ENCODE peak calls at places on chromosome 22, in seven cellular contexts. M is SHP77, H is GM04504, D is A549, O is GM13977, P is naive B cell, T is HEK293T. Y is an unnamed sample.
A peak's percentile ranks its signal among the peaks of the same experiment; 100 is the strongest.

GRCh38 chr22:44543362-44543761 is 45.3 kb upstream of the RTL6 start:
- DNase-seq in M (no peak), H (no peak), D (no peak), O (peak; percentile 53), P (no peak), T (no peak), Y (no peak)

GRCh38 chr22:39482768-39483167 is 19.3 kb upstream of the MIEF1 start:
- DNase-seq in M (no peak), H (no peak), D (no peak), O (no peak), P (no peak), T (no peak), Y (no peak)

GRCh38 chr22:46823248-46823647 is 60.8 kb downstream of the TBC1D22A start:
- DNase-seq in M (no peak), H (no peak), D (no peak), O (no peak), P (no peak), T (no peak), Y (no peak)

GRCh38 chr22:21832291-21833290 is 34.9 kb downstream of the MAPK1 start:
- DNase-seq in M (no peak), H (no peak), D (no peak), O (no peak), P (no peak), T (no peak), Y (no peak)

GRCh38 chr22:28345304-28345703 is 334.3 kb downstream of the TTC28 start:
- DNase-seq in M (no peak), H (peak; percentile 40), D (no peak), O (no peak), P (no peak), T (no peak), Y (no peak)

GRCh38 chr22:47015589-47016178 is 253.2 kb downstream of the TBC1D22A start:
- DNase-seq in M (no peak), H (no peak), D (no peak), O (no peak), P (no peak), T (no peak), Y (no peak)

GRCh38 chr22:46572911-46573780 is 35.7 kb upstream of the CELSR1 start:
- DNase-seq in M (no peak), H (no peak), D (no peak), O (no peak), P (no peak), T (no peak), Y (no peak)

GRCh38 chr22:32672542-32672941 is 129.0 kb upstream of the TIMP3 start:
- DNase-seq in M (no peak), H (no peak), D (no peak), O (no peak), P (no peak), T (no peak), Y (no peak)

GRCh38 chr22:48357196-48357595 is 1470.5 kb downstream of the BRD1 start:
- DNase-seq in M (no peak), H (no peak), D (no peak), O (no peak), P (no peak), T (no peak), Y (no peak)

GRCh38 chr22:17774928-17775675 is 833 bp upstream of the BID start:
- DNase-seq in M (no peak), H (no peak), D (no peak), O (no peak), P (no peak), T (no peak), Y (no peak)

GRCh38 chr22:27952091-27952490 is 33.0 kb upstream of the PITPNB start:
- DNase-seq in M (no peak), H (no peak), D (no peak), O (no peak), P (no peak), T (no peak), Y (no peak)

GRCh38 chr22:30872282-30873041 is 96.1 kb downstream of the MORC2 start:
- DNase-seq in M (no peak), H (no peak), D (no peak), O (no peak), P (no peak), T (no peak), Y (no peak)

GRCh38 chr22:29083576-29084566 is 11.0 kb downstream of the KREMEN1 start:
- DNase-seq in M (no peak), H (no peak), D (no peak), O (no peak), P (no peak), T (no peak), Y (no peak)

GRCh38 chr22:46070722-46071450 is 79.4 kb upstream of the PPARA start:
- DNase-seq in M (peak; percentile 84), H (peak; percentile 46), D (no peak), O (peak; percentile 81), P (peak; percentile 49), T (peak; percentile 65), Y (no peak)

GRCh38 chr22:48754611-48755331 is 1072.9 kb downstream of the BRD1 start:
- DNase-seq in M (no peak), H (no peak), D (no peak), O (no peak), P (no peak), T (no peak), Y (no peak)

GRCh38 chr22:43511276-43511910 is 99.6 kb downstream of the MPPED1 start:
- DNase-seq in M (no peak), H (no peak), D (no peak), O (no peak), P (no peak), T (no peak), Y (no peak)

GRCh38 chr22:47402876-47403525 is 640.6 kb downstream of the TBC1D22A start:
- DNase-seq in M (no peak), H (no peak), D (no peak), O (no peak), P (no peak), T (no peak), Y (no peak)

GRCh38 chr22:35431483-35432205 is 31.7 kb downstream of the MCM5 start:
- DNase-seq in M (no peak), H (no peak), D (no peak), O (no peak), P (no peak), T (no peak), Y (no peak)

Y was measured in cerebellar nuclear complex.